ENCODE peak calls at places on chromosomes 6 and 20, in eight cellular contexts. S, Q, E, N, K, A, L and Y are unnamed samples.

GRCh38 chr6:169189227-169189626 is 64.4 kb downstream of the THBS2 start:
- DNase-seq in S (no peak), Q (no peak), E (no peak), N (no peak), K (no peak), A (no peak), L (no peak), Y (no peak)

GRCh38 chr20:57620274-57620990 is at the start of gene ZBP1:
- DNase-seq in S (no peak), Q (no peak), E (peak), N (peak), K (no peak), A (peak), L (peak), Y (peak)

GRCh38 chr6:39983193-39983592 is 48.9 kb upstream of the MOCS1 start:
- DNase-seq in S (no peak), Q (no peak), E (no peak), N (no peak), K (no peak), A (no peak), L (no peak), Y (no peak)

GRCh38 chr6:38651121-38651784 is 11.5 kb upstream of the BTBD9 start:
- DNase-seq in S (no peak), Q (no peak), E (no peak), N (no peak), K (no peak), A (no peak), L (no peak), Y (no peak)

GRCh38 chr20:24632581-24632980 is 163.2 kb downstream of the SYNDIG1 start:
- DNase-seq in S (no peak), Q (no peak), E (no peak), N (no peak), K (no peak), A (no peak), L (no peak), Y (no peak)

GRCh38 chr6:118697554-118697953 is 46.2 kb upstream of the CEP85L start:
- DNase-seq in S (no peak), Q (no peak), E (no peak), N (no peak), K (no peak), A (no peak), L (no peak), Y (no peak)

GRCh38 chr6:155778336-155778735 is 322.7 kb upstream of the NOX3 start:
- DNase-seq in S (no peak), Q (no peak), E (no peak), N (no peak), K (no peak), A (no peak), L (no peak), Y (no peak)

GRCh38 chr20:63284981-63285524 is 7.9 kb upstream of the COL20A1 start:
- DNase-seq in S (no peak), Q (no peak), E (no peak), N (no peak), K (no peak), A (no peak), L (no peak), Y (no peak)

GRCh38 chr6:87918461-87918941 is 129.1 kb upstream of the SPACA1 start:
- DNase-seq in S (no peak), Q (no peak), E (no peak), N (no peak), K (no peak), A (no peak), L (no peak), Y (no peak)

GRCh38 chr20:44747166-44748004 is 1.7 kb downstream of the KCNK15 start:
- DNase-seq in S (peak), Q (peak), E (peak), N (peak), K (peak), A (peak), L (peak), Y (peak)

GRCh38 chr6:125510405-125510804 is 208.6 kb upstream of the HDDC2 start:
- DNase-seq in S (no peak), Q (no peak), E (no peak), N (no peak), K (no peak), A (no peak), L (no peak), Y (no peak)

GRCh38 chr6:125512621-125513020 is 210.9 kb upstream of the HDDC2 start:
- DNase-seq in S (no peak), Q (no peak), E (no peak), N (no peak), K (no peak), A (peak), L (no peak), Y (peak)

GRCh38 chr6:125509477-125509876 is 207.7 kb upstream of the HDDC2 start:
- DNase-seq in S (no peak), Q (no peak), E (no peak), N (no peak), K (no peak), A (no peak), L (no peak), Y (no peak)

GRCh38 chr6:125513978-125514377 is 212.2 kb upstream of the HDDC2 start:
- DNase-seq in S (no peak), Q (no peak), E (no peak), N (no peak), K (no peak), A (no peak), L (no peak), Y (no peak)

GRCh38 chr6:125511809-125512341 is 210.1 kb upstream of the HDDC2 start:
- DNase-seq in S (no peak), Q (peak), E (no peak), N (no peak), K (no peak), A (no peak), L (no peak), Y (no peak)
- TF ChIP-seq CTCF in S (no peak), Q (no peak), E (no peak), N (no peak), K (no peak), A (no peak), L (no peak), Y (no peak)

GRCh38 chr6:6131492-6132109 is 124.9 kb upstream of the NRN1 start:
- DNase-seq in S (no peak), Q (peak), E (no peak), N (no peak), K (no peak), A (peak), L (no peak), Y (peak)
- TF ChIP-seq CTCF in S (no peak), Q (peak), E (peak), N (no peak), K (no peak), A (peak), L (peak), Y (peak)

DNA sequence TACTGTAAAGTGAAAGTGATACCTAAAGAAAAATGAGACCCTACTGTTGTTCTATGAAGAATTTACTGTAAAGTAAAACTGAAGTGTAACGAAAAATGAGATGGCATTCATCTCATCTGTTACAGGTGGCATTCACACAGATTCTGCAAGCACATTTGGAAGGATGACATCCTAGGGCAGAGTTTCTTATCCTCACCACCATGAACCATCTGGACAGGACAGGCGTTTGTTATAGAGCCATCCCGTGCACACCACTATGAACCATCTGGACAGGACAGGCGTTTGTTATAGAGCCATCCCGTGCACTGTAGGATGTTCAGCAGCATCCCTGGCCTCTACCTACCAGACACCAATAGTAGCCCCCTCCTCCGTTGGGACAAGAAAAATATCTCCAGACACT is 294.8 kb downstream of the GMDS start:
- DNase-seq in S (no peak), Q (no peak), E (no peak), N (no peak), K (no peak), A (no peak), L (no peak), Y (no peak)
- TF ChIP-seq CTCF in S (no peak), Q (no peak), E (no peak), N (no peak), K (no peak), A (no peak), L (no peak), Y (no peak)

GRCh38 chr6:16818992-16819626 is 57.8 kb upstream of the ATXN1 start:
- DNase-seq in S (no peak), Q (no peak), E (no peak), N (no peak), K (no peak), A (no peak), L (no peak), Y (no peak)
- TF ChIP-seq CTCF in S (no peak), Q (no peak), E (no peak), N (no peak), K (no peak), A (no peak), L (no peak), Y (no peak)

DNA sequence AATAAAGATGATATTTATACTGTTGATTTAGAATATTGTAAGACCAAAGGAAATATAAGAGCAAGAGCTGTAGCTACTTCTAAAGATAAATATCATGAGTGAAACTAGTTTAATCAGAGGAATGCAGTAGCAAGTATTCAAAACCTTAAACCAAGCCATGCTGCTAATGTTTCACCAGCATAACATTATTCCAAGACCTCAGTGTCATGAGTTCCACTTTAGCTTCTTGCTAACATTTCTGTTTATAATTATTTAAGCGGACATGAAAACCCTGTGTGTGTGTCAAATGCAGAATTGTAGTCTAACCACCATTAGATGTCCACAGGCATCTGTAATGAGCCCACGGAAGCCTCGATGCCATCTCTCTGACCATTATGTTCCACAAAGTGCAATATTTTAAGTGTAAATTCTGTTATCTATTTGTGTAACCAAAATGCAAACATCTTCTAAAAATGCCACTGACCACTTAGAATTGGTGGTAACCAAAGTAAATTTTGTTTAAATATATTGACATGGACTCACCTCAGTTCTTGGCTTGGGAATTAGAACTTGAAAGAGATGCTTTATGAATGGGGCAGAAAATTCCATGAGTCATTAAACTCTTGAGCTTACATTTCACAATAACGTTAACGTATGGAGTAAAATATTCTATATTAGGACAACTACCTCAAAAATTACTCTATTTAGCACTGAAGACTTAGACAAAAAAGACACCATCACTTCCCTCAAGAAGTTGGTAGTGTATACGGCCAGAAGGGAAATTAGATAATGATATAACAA is 752.4 kb upstream of the MARCKS start:
- DNase-seq in S (no peak), Q (peak), E (no peak), N (no peak), K (no peak), A (no peak), L (no peak), Y (no peak)
- TF ChIP-seq CTCF in S (no peak), Q (no peak), E (no peak), N (no peak), K (no peak), A (no peak), L (no peak), Y (no peak)

DNA sequence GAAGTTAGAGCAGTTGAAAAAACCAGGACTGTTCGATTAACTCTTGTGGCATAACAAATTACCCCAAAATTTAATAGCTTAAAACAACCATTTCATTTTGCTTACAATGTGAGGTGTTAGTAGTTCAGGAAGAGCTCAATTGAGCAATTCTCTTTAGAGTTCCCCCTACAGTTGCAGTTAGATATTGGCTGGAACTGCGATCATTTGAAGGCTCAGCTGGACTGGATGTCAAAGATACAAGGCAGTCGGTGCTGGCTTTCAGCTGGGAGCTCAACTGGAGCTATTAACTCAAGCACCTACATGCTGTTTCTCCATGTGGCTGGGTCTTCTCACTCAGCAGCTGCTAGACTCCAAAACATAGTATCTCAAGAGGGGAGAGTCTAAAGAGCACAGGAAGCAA is 96.0 kb upstream of the LOC128125822 start:
- DNase-seq in S (no peak), Q (no peak), E (no peak), N (no peak), K (no peak), A (no peak), L (no peak), Y (no peak)
- TF ChIP-seq CTCF in S (no peak), Q (no peak), E (no peak), N (no peak), K (no peak), A (no peak), L (no peak), Y (no peak)